ENCODE peak calls at places on chromosomes 1 and 21, in seven cellular contexts. One of them, this sample, is unnamed.

GRCh38 chr1:145858238-145858936 is 494 bp downstream of the PIAS3 start:
- DNase-seq in mesendoderm: peak
- DNase-seq in H9: peak
- DNase-seq in mesenchymal stem cell: peak
- DNase-seq in IMR-90: peak
- DNase-seq in H1: peak
- DNase-seq in trophoblast cell: peak
- DNase-seq in this sample: peak

GRCh38 chr1:87392241-87393192 is 63.8 kb downstream of the LMO4 start:
- DNase-seq in mesendoderm: no peak
- DNase-seq in H9: no peak
- DNase-seq in mesenchymal stem cell: no peak
- DNase-seq in IMR-90: peak
- DNase-seq in H1: no peak
- DNase-seq in trophoblast cell: peak
- DNase-seq in this sample: no peak

GRCh38 chr1:218165687-218166088 is 119.4 kb upstream of the RRP15 start:
- DNase-seq in mesendoderm: no peak
- DNase-seq in H9: no peak
- DNase-seq in mesenchymal stem cell: no peak
- DNase-seq in IMR-90: no peak
- DNase-seq in H1: no peak
- DNase-seq in trophoblast cell: no peak
- DNase-seq in this sample: peak

GRCh38 chr1:27403065-27403726 is 10.8 kb downstream of the GPR3 start:
- DNase-seq in mesendoderm: peak
- DNase-seq in H9: peak
- DNase-seq in mesenchymal stem cell: peak
- DNase-seq in IMR-90: peak
- DNase-seq in H1: no peak
- DNase-seq in trophoblast cell: peak
- DNase-seq in this sample: no peak

GRCh38 chr1:6785721-6786505 is 659 bp downstream of the CAMTA1 start:
- DNase-seq in mesendoderm: peak
- DNase-seq in H9: peak
- DNase-seq in mesenchymal stem cell: peak
- DNase-seq in IMR-90: peak
- DNase-seq in H1: peak
- DNase-seq in trophoblast cell: no peak
- DNase-seq in this sample: peak

GRCh38 chr1:31514117-31514516 is 62.2 kb upstream of the TINAGL1 start:
- DNase-seq in mesendoderm: no peak
- DNase-seq in H9: no peak
- DNase-seq in mesenchymal stem cell: no peak
- DNase-seq in IMR-90: no peak
- DNase-seq in H1: no peak
- DNase-seq in trophoblast cell: no peak
- DNase-seq in this sample: no peak

GRCh38 chr1:20361805-20362381 is 71.2 kb downstream of the VWA5B1 start:
- DNase-seq in mesendoderm: peak
- DNase-seq in H9: peak
- DNase-seq in mesenchymal stem cell: peak
- DNase-seq in IMR-90: peak
- DNase-seq in H1: peak
- DNase-seq in trophoblast cell: peak
- DNase-seq in this sample: peak

GRCh38 chr1:107058245-107059032 is 2.0 kb downstream of the PRMT6 start:
- DNase-seq in mesendoderm: peak
- DNase-seq in H9: no peak
- DNase-seq in mesenchymal stem cell: no peak
- DNase-seq in IMR-90: no peak
- DNase-seq in H1: no peak
- DNase-seq in trophoblast cell: no peak
- DNase-seq in this sample: no peak

GRCh38 chr1:159587461-159587951 is at the start of gene APCS:
- DNase-seq in mesendoderm: peak
- DNase-seq in H9: no peak
- DNase-seq in mesenchymal stem cell: no peak
- DNase-seq in IMR-90: no peak
- DNase-seq in H1: no peak
- DNase-seq in trophoblast cell: no peak
- DNase-seq in this sample: no peak

GRCh38 chr1:3408751-3409266 is 45.7 kb upstream of the ARHGEF16 start:
- DNase-seq in mesendoderm: no peak
- DNase-seq in H9: no peak
- DNase-seq in mesenchymal stem cell: no peak
- DNase-seq in IMR-90: no peak
- DNase-seq in H1: no peak
- DNase-seq in trophoblast cell: no peak
- DNase-seq in this sample: no peak

GRCh38 chr1:231630558-231631205 is 4.1 kb downstream of the DISC1 start:
- DNase-seq in mesendoderm: no peak
- DNase-seq in H9: no peak
- DNase-seq in mesenchymal stem cell: peak
- DNase-seq in IMR-90: peak
- DNase-seq in H1: no peak
- DNase-seq in trophoblast cell: peak
- DNase-seq in this sample: no peak

GRCh38 chr1:111961773-111962565 is 27.5 kb downstream of the KCND3 start:
- DNase-seq in mesendoderm: no peak
- DNase-seq in H9: no peak
- DNase-seq in mesenchymal stem cell: no peak
- DNase-seq in IMR-90: no peak
- DNase-seq in H1: no peak
- DNase-seq in trophoblast cell: no peak
- DNase-seq in this sample: no peak

GRCh38 chr21:38631676-38632075 is 133.4 kb upstream of the ERG start:
- DNase-seq in mesendoderm: no peak
- DNase-seq in H9: no peak
- DNase-seq in mesenchymal stem cell: no peak
- DNase-seq in IMR-90: no peak
- DNase-seq in H1: no peak
- DNase-seq in trophoblast cell: no peak
- DNase-seq in this sample: no peak

GRCh38 chr21:38625000-38625399 is 126.7 kb upstream of the ERG start:
- DNase-seq in mesendoderm: no peak
- DNase-seq in H9: no peak
- DNase-seq in mesenchymal stem cell: no peak
- DNase-seq in IMR-90: no peak
- DNase-seq in H1: no peak
- DNase-seq in trophoblast cell: no peak
- DNase-seq in this sample: no peak

GRCh38 chr21:38626311-38626710 is 128.0 kb upstream of the ERG start:
- DNase-seq in mesendoderm: no peak
- DNase-seq in H9: no peak
- DNase-seq in mesenchymal stem cell: no peak
- DNase-seq in IMR-90: no peak
- DNase-seq in H1: no peak
- DNase-seq in trophoblast cell: no peak
- DNase-seq in this sample: no peak

GRCh38 chr21:38631171-38631570 is 132.9 kb upstream of the ERG start:
- DNase-seq in mesendoderm: no peak
- DNase-seq in H9: no peak
- DNase-seq in mesenchymal stem cell: no peak
- DNase-seq in IMR-90: no peak
- DNase-seq in H1: no peak
- DNase-seq in trophoblast cell: no peak
- DNase-seq in this sample: no peak

DNA sequence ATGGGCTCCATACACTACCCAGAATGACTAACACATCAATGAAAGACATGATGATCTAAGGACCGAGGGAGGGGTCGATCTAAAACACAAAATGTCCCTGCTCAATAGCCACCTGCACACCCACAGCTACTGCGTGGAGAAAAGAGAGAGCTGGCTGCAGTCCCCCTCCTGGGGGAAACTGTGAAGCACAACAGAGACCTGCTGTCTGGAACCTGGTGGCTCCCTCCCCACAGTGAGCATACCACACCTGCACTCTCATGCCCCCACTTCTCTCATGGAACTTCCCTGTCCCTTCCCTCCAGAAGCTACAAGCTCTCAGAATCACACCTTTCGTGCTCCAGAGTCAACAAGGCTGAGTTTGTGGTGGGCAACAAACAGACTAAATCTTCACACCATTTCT is 130.1 kb upstream of the ERG start:
- DNase-seq in mesendoderm: peak
- DNase-seq in H9: no peak
- DNase-seq in mesenchymal stem cell: no peak
- DNase-seq in IMR-90: no peak
- DNase-seq in H1: no peak
- DNase-seq in trophoblast cell: no peak
- DNase-seq in this sample: no peak
- H2BK120ac ChIP-seq in mesendoderm: no peak
- H2BK120ac ChIP-seq in H9: no peak
- H2BK120ac ChIP-seq in mesenchymal stem cell: no peak
- H2BK120ac ChIP-seq in IMR-90: no peak
- H2BK120ac ChIP-seq in H1: no peak
- H2BK120ac ChIP-seq in trophoblast cell: no peak
- H2BK120ac ChIP-seq in this sample: no peak

DNA sequence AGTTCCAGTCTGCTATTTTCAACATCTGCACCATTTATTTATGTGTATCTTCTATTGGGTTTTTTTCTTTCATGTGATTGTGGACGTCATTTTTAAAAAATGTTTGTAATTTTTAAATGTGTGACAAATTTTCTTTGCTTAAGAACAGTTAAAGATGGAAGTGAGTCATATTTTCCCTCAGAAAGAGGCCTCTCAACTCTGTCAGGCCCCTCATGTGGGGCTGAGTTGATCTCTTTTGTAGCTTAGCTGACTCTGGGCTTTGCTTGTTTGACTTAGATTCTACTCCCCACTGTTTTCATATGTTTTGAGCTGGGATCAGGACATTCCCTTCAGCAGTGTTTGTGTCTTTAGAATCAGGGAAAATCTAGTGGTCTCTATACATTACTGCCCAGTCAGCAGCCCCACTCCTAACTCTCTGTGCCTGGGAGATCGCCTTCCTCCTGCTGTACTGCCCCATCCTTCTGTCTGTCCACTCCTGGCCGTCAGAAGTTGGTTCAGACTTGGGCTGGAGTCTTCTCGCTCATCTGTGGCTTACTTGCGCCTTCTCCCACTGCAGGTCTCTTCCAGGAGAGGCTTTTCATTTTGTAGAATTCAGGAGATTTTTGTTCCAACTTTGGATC is 137.4 kb downstream of the DYRK1A start:
- DNase-seq in mesendoderm: peak
- DNase-seq in H9: no peak
- DNase-seq in mesenchymal stem cell: peak
- DNase-seq in IMR-90: peak
- DNase-seq in H1: no peak
- DNase-seq in trophoblast cell: no peak
- DNase-seq in this sample: no peak
- H3K4me2 ChIP-seq in mesendoderm: no peak
- H3K4me2 ChIP-seq in H9: no peak
- H3K4me2 ChIP-seq in mesenchymal stem cell: no peak
- H3K4me2 ChIP-seq in IMR-90: peak
- H3K4me2 ChIP-seq in H1: no peak
- H3K4me2 ChIP-seq in trophoblast cell: no peak
- H3K4me2 ChIP-seq in this sample: no peak

GRCh38 chr1:168287237-168287664 is 6.6 kb downstream of the TBX19 start:
- DNase-seq in mesendoderm: no peak
- DNase-seq in H9: no peak
- DNase-seq in mesenchymal stem cell: peak
- DNase-seq in IMR-90: peak
- DNase-seq in H1: no peak
- DNase-seq in trophoblast cell: no peak
- DNase-seq in this sample: no peak
- H2BK120ac ChIP-seq in mesendoderm: no peak
- H2BK120ac ChIP-seq in H9: no peak
- H2BK120ac ChIP-seq in mesenchymal stem cell: no peak
- H2BK120ac ChIP-seq in IMR-90: no peak
- H2BK120ac ChIP-seq in H1: no peak
- H2BK120ac ChIP-seq in trophoblast cell: no peak
- H2BK120ac ChIP-seq in this sample: no peak

DNA sequence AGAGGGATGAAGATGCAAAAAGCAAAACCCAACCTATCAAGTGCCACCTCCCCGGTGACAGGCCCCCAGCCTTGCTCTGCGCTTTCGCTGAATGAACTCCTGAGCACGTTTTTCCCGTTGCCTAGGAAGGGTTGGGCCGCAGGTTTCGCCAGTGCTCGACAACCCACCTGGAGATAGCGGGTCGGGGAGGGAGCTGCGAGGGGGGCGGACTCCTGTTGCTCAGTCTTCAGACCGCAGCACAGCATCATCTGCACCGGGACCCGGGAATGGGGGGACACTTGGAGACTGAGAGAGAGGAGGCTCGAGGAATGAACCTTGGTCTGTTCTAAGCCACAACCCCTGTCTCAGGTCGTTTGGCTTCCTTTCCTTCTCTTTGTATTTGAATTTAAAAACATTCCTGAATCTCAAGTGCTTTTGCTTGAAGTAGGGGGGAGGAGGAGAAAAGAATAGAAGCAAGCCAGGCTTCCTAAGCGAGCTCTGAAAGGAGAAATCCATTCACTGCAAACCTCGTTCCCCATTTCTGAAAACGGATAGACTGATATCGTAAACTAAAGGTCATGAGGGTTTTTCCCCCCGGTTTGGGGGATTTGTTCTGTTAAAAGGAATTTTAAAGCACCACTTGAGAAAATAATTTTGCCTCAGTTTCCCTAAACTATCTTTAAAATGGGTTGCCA is 1.2 kb downstream of the AK5 start:
- DNase-seq in mesendoderm: peak
- DNase-seq in H9: peak
- DNase-seq in mesenchymal stem cell: peak
- DNase-seq in IMR-90: peak
- DNase-seq in H1: no peak
- DNase-seq in trophoblast cell: no peak
- DNase-seq in this sample: no peak
- H3K4me2 ChIP-seq in mesendoderm: peak
- H3K4me2 ChIP-seq in H9: peak
- H3K4me2 ChIP-seq in mesenchymal stem cell: peak
- H3K4me2 ChIP-seq in IMR-90: peak
- H3K4me2 ChIP-seq in H1: peak
- H3K4me2 ChIP-seq in trophoblast cell: peak
- H3K4me2 ChIP-seq in this sample: peak

GRCh38 chr1:51734899-51735745 is 118.2 kb downstream of the OSBPL9 start:
- DNase-seq in mesendoderm: no peak
- DNase-seq in H9: no peak
- DNase-seq in mesenchymal stem cell: no peak
- DNase-seq in IMR-90: no peak
- DNase-seq in H1: no peak
- DNase-seq in trophoblast cell: no peak
- DNase-seq in this sample: no peak

GRCh38 chr1:51738681-51739080 is 121.8 kb downstream of the OSBPL9 start:
- DNase-seq in mesendoderm: no peak
- DNase-seq in H9: no peak
- DNase-seq in mesenchymal stem cell: no peak
- DNase-seq in IMR-90: no peak
- DNase-seq in H1: no peak
- DNase-seq in trophoblast cell: no peak
- DNase-seq in this sample: no peak

GRCh38 chr1:51733793-51734522 is 117.1 kb downstream of the OSBPL9 start:
- DNase-seq in mesendoderm: no peak
- DNase-seq in H9: no peak
- DNase-seq in mesenchymal stem cell: no peak
- DNase-seq in IMR-90: no peak
- DNase-seq in H1: no peak
- DNase-seq in trophoblast cell: no peak
- DNase-seq in this sample: no peak

GRCh38 chr1:51736702-51737101 is 119.8 kb downstream of the OSBPL9 start:
- DNase-seq in mesendoderm: no peak
- DNase-seq in H9: no peak
- DNase-seq in mesenchymal stem cell: peak
- DNase-seq in IMR-90: peak
- DNase-seq in H1: no peak
- DNase-seq in trophoblast cell: no peak
- DNase-seq in this sample: no peak

GRCh38 chr1:51735746-51736254 is 118.9 kb downstream of the OSBPL9 start:
- DNase-seq in mesendoderm: no peak
- DNase-seq in H9: no peak
- DNase-seq in mesenchymal stem cell: no peak
- DNase-seq in IMR-90: no peak
- DNase-seq in H1: no peak
- DNase-seq in trophoblast cell: no peak
- DNase-seq in this sample: no peak
- H2BK120ac ChIP-seq in mesendoderm: no peak
- H2BK120ac ChIP-seq in H9: no peak
- H2BK120ac ChIP-seq in mesenchymal stem cell: no peak
- H2BK120ac ChIP-seq in IMR-90: no peak
- H2BK120ac ChIP-seq in H1: no peak
- H2BK120ac ChIP-seq in trophoblast cell: no peak
- H2BK120ac ChIP-seq in this sample: no peak

This sample was measured in neuronal stem cell.